ENCODE peak calls at places on chromosome 1, in five cellular contexts. L is NCI-H2081 treated with DMSO at 0.1 percent for 48 hours; S is ovary; O is activated naive CD8-positive, alpha-beta T cell treated with anti-CD3 and anti-CD28 coated beads for 36 hours; I is substantia nigra. M is an unnamed sample.

GRCh38 chr1:187409341-187409740 is 580.6 kb downstream of the PLA2G4A start:
- DNase-seq in L (no peak), S (no peak), O (no peak), I (no peak), M (no peak)

GRCh38 chr1:30680429-30680828 is 43.0 kb downstream of the MATN1 start:
- DNase-seq in L (no peak), S (no peak), O (no peak), I (no peak), M (no peak)

GRCh38 chr1:214439352-214440119 is 111.9 kb downstream of the PTPN14 start:
- DNase-seq in L (peak), S (peak), O (peak), I (no peak), M (no peak)

GRCh38 chr1:180494370-180494769 is 8.0 kb downstream of the ACBD6 start:
- DNase-seq in L (no peak), S (no peak), O (no peak), I (no peak), M (no peak)

GRCh38 chr1:162028726-162029125 is 5.1 kb upstream of the OLFML2B start:
- DNase-seq in L (no peak), S (no peak), O (no peak), I (no peak), M (peak)

GRCh38 chr1:109509176-109510134 is at the start of gene AMIGO1:
- DNase-seq in L (no peak), S (peak), O (peak), I (no peak), M (no peak)

GRCh38 chr1:12032141-12032710 is 12.9 kb downstream of the MIIP start:
- DNase-seq in L (no peak), S (no peak), O (no peak), I (no peak), M (no peak)

GRCh38 chr1:29121951-29122661 is 1.6 kb downstream of the TMEM200B start:
- DNase-seq in L (no peak), S (peak), O (no peak), I (no peak), M (peak)

GRCh38 chr1:97849350-97850339 is 71.2 kb downstream of the DPYD start:
- DNase-seq in L (peak), S (no peak), O (no peak), I (no peak), M (peak)

GRCh38 chr1:178155478-178156255 is 61.8 kb downstream of the RASAL2 start:
- DNase-seq in L (no peak), S (no peak), O (no peak), I (no peak), M (no peak)

GRCh38 chr1:218711021-218711420 is 365.9 kb downstream of the TGFB2 start:
- DNase-seq in L (no peak), S (no peak), O (no peak), I (no peak), M (peak)